ENCODE peak calls at places on chromosome 21, in ten cellular contexts. One of them, this sample, is unnamed.

GRCh38 chr21:26124421-26124833 is 46.1 kb downstream of the APP start:
- DNase-seq in left kidney: peak
- DNase-seq in occipital lobe: no peak
- DNase-seq in T-helper 2 cell: no peak
- DNase-seq in RWPE2: no peak
- DNase-seq in GM04503: no peak
- DNase-seq in GM12865: no peak
- DNase-seq in stimulated activated CD4-positive, alpha-beta T cell treated with anti-CD3 and anti-CD28 coated beads, Interleukin-4, amount 100 ng/mL, for 1 hour: no peak
- DNase-seq in naive thymus-derived CD4-positive, alpha-beta T cell: no peak
- DNase-seq in GM23248: peak
- DNase-seq in this sample: no peak

GRCh38 chr21:42454221-42454570 is 41.8 kb downstream of the RSPH1 start:
- DNase-seq in left kidney: peak
- DNase-seq in occipital lobe: no peak
- DNase-seq in T-helper 2 cell: no peak
- DNase-seq in RWPE2: no peak
- DNase-seq in GM04503: no peak
- DNase-seq in GM12865: no peak
- DNase-seq in stimulated activated CD4-positive, alpha-beta T cell treated with anti-CD3 and anti-CD28 coated beads, Interleukin-4, amount 100 ng/mL, for 1 hour: no peak
- DNase-seq in naive thymus-derived CD4-positive, alpha-beta T cell: no peak
- DNase-seq in GM23248: no peak
- DNase-seq in this sample: no peak

GRCh38 chr21:35102488-35103407 is 53.6 kb upstream of the RUNX1 start:
- DNase-seq in left kidney: no peak
- DNase-seq in occipital lobe: no peak
- DNase-seq in T-helper 2 cell: peak
- DNase-seq in RWPE2: no peak
- DNase-seq in GM04503: no peak
- DNase-seq in GM12865: peak
- DNase-seq in stimulated activated CD4-positive, alpha-beta T cell treated with anti-CD3 and anti-CD28 coated beads, Interleukin-4, amount 100 ng/mL, for 1 hour: peak
- DNase-seq in naive thymus-derived CD4-positive, alpha-beta T cell: peak
- DNase-seq in GM23248: no peak
- DNase-seq in this sample: peak

GRCh38 chr21:46226920-46227599 is 1.5 kb downstream of the LSS start:
- DNase-seq in left kidney: no peak
- DNase-seq in occipital lobe: no peak
- DNase-seq in T-helper 2 cell: no peak
- DNase-seq in RWPE2: peak
- DNase-seq in GM04503: peak
- DNase-seq in GM12865: peak
- DNase-seq in stimulated activated CD4-positive, alpha-beta T cell treated with anti-CD3 and anti-CD28 coated beads, Interleukin-4, amount 100 ng/mL, for 1 hour: no peak
- DNase-seq in naive thymus-derived CD4-positive, alpha-beta T cell: no peak
- DNase-seq in GM23248: peak
- DNase-seq in this sample: no peak

GRCh38 chr21:15992171-15992570 is 262.4 kb downstream of the USP25 start:
- DNase-seq in left kidney: no peak
- DNase-seq in occipital lobe: no peak
- DNase-seq in T-helper 2 cell: no peak
- DNase-seq in RWPE2: no peak
- DNase-seq in GM04503: no peak
- DNase-seq in GM12865: no peak
- DNase-seq in stimulated activated CD4-positive, alpha-beta T cell treated with anti-CD3 and anti-CD28 coated beads, Interleukin-4, amount 100 ng/mL, for 1 hour: no peak
- DNase-seq in naive thymus-derived CD4-positive, alpha-beta T cell: no peak
- DNase-seq in GM23248: peak
- DNase-seq in this sample: no peak

GRCh38 chr21:42156690-42157605 is 62.0 kb upstream of the ABCG1 start:
- DNase-seq in left kidney: no peak
- DNase-seq in occipital lobe: peak
- DNase-seq in T-helper 2 cell: no peak
- DNase-seq in RWPE2: no peak
- DNase-seq in GM04503: no peak
- DNase-seq in GM12865: no peak
- DNase-seq in stimulated activated CD4-positive, alpha-beta T cell treated with anti-CD3 and anti-CD28 coated beads, Interleukin-4, amount 100 ng/mL, for 1 hour: no peak
- DNase-seq in naive thymus-derived CD4-positive, alpha-beta T cell: no peak
- DNase-seq in GM23248: no peak
- DNase-seq in this sample: no peak

GRCh38 chr21:33115586-33116541 is 45.9 kb downstream of the OLIG1 start:
- DNase-seq in left kidney: no peak
- DNase-seq in occipital lobe: peak
- DNase-seq in T-helper 2 cell: no peak
- DNase-seq in RWPE2: no peak
- DNase-seq in GM04503: no peak
- DNase-seq in GM12865: peak
- DNase-seq in stimulated activated CD4-positive, alpha-beta T cell treated with anti-CD3 and anti-CD28 coated beads, Interleukin-4, amount 100 ng/mL, for 1 hour: no peak
- DNase-seq in naive thymus-derived CD4-positive, alpha-beta T cell: no peak
- DNase-seq in GM23248: no peak
- DNase-seq in this sample: no peak

GRCh38 chr21:10466200-10466599 is 55.2 kb upstream of the TPTE start:
- DNase-seq in left kidney: no peak
- DNase-seq in occipital lobe: no peak
- DNase-seq in T-helper 2 cell: no peak
- DNase-seq in RWPE2: no peak
- DNase-seq in GM04503: no peak
- DNase-seq in GM12865: no peak
- DNase-seq in stimulated activated CD4-positive, alpha-beta T cell treated with anti-CD3 and anti-CD28 coated beads, Interleukin-4, amount 100 ng/mL, for 1 hour: no peak
- DNase-seq in naive thymus-derived CD4-positive, alpha-beta T cell: no peak
- DNase-seq in GM23248: no peak
- DNase-seq in this sample: no peak

GRCh38 chr21:16590186-16590585 is 860.4 kb downstream of the USP25 start:
- DNase-seq in left kidney: no peak
- DNase-seq in occipital lobe: no peak
- DNase-seq in T-helper 2 cell: no peak
- DNase-seq in RWPE2: no peak
- DNase-seq in GM04503: no peak
- DNase-seq in GM12865: no peak
- DNase-seq in stimulated activated CD4-positive, alpha-beta T cell treated with anti-CD3 and anti-CD28 coated beads, Interleukin-4, amount 100 ng/mL, for 1 hour: no peak
- DNase-seq in naive thymus-derived CD4-positive, alpha-beta T cell: no peak
- DNase-seq in GM23248: no peak
- DNase-seq in this sample: no peak

This sample was measured in naive B cell.